ENCODE peak calls at places on chromosomes 4 and X, in eight cellular contexts. E, N, F, X, D, W, L and V are unnamed samples.

GRCh38 chr4:108172231-108172779 is 3.6 kb upstream of the LEF1 start:
- DNase-seq in W (no peak), F (no peak), L (peak), D (peak), E (no peak), X (no peak), N (peak), V (peak)

GRCh38 chrX:120795301-120795700 is 80.4 kb downstream of the CT47B1 start:
- DNase-seq in L (no peak), E (no peak), D (no peak), W (no peak), X (no peak), N (no peak), F (no peak), V (no peak)

GRCh38 chr4:79042079-79042674 is 102.9 kb upstream of the PAQR3 start:
- DNase-seq in F (peak), L (no peak), N (peak), D (no peak), X (peak), E (no peak), W (no peak), V (no peak)

GRCh38 chrX:129908636-129909035 is 2.7 kb downstream of the UTP14A start:
- DNase-seq in E (no peak), D (no peak), F (peak), W (no peak), N (no peak), X (peak), L (no peak), V (no peak)

GRCh38 chr4:26220704-26221103 is 100.1 kb upstream of the RBPJ start:
- DNase-seq in F (no peak), D (no peak), N (no peak), W (no peak), E (no peak), X (no peak), L (no peak), V (no peak)

GRCh38 chr4:178027796-178028195 is 585.6 kb upstream of the AGA start:
- DNase-seq in F (no peak), N (no peak), L (no peak), X (no peak), E (no peak), W (no peak), D (no peak), V (no peak)

GRCh38 chr4:95409127-95409526 is 139.6 kb downstream of the UNC5C start:
- DNase-seq in L (no peak), X (peak), F (no peak), D (no peak), N (no peak), E (no peak), W (no peak), V (no peak)

GRCh38 chr4:149140841-149141240 is 674.8 kb downstream of the IQCM start:
- DNase-seq in X (no peak), D (no peak), E (no peak), F (no peak), N (no peak), W (no peak), L (no peak), V (no peak)

GRCh38 chrX:14673764-14674163 is 144.4 kb downstream of the GLRA2 start:
- DNase-seq in W (no peak), N (no peak), D (no peak), X (peak), E (no peak), F (peak), L (no peak), V (peak)

GRCh38 chr4:172543249-172543648 is 625.4 kb upstream of the GALNT7 start:
- DNase-seq in D (no peak), X (no peak), N (no peak), W (no peak), F (no peak), L (peak), E (no peak), V (no peak)

GRCh38 chr4:40205259-40206198 is 8.7 kb downstream of the RHOH start:
- DNase-seq in D (no peak), W (no peak), N (no peak), F (no peak), X (no peak), E (no peak), L (no peak), V (no peak)

GRCh38 chr4:102578819-102579218 is 77.7 kb downstream of the NFKB1 start:
- DNase-seq in D (no peak), E (no peak), L (peak), W (no peak), F (no peak), X (no peak), N (no peak), V (no peak)

GRCh38 chr4:102557636-102558035 is 56.5 kb downstream of the NFKB1 start:
- DNase-seq in F (no peak), X (no peak), D (no peak), L (no peak), E (no peak), N (no peak), W (no peak), V (no peak)

GRCh38 chrX:18899796-18900380 is 84.0 kb downstream of the PHKA2 start:
- DNase-seq in W (no peak), E (no peak), L (peak), X (no peak), D (no peak), N (no peak), F (no peak), V (no peak)

GRCh38 chrX:6151971-6152370 is 76.7 kb downstream of the NLGN4X start:
- DNase-seq in F (no peak), N (no peak), X (no peak), W (no peak), E (no peak), D (no peak), L (no peak), V (no peak)

GRCh38 chr4:118994030-118994429 is 105.4 kb downstream of the SYNPO2 start:
- DNase-seq in D (no peak), N (no peak), W (peak), E (no peak), F (no peak), L (no peak), X (no peak), V (no peak)

GRCh38 chr4:40349561-40350198 is 14.5 kb downstream of the CHRNA9 start:
- DNase-seq in N (no peak), X (no peak), E (no peak), D (no peak), L (no peak), W (no peak), F (no peak), V (no peak)

GRCh38 chr4:120692964-120693363 is 229.6 kb downstream of the PRDM5 start:
- DNase-seq in F (peak), X (peak), W (no peak), N (no peak), L (no peak), D (no peak), E (no peak), V (no peak)

GRCh38 chrX:72245461-72246089 is 6.7 kb upstream of the ERCC6L start:
- DNase-seq in F (peak), X (peak), N (peak), L (peak), E (no peak), D (no peak), W (peak), V (no peak)

GRCh38 chrX:23699636-23700194 is 32.4 kb downstream of the PRDX4 start:
- DNase-seq in E (no peak), N (peak), L (peak), W (no peak), D (no peak), F (no peak), X (no peak), V (peak)

GRCh38 chr4:47386592-47387235 is 76.8 kb downstream of the COMMD8 start:
- DNase-seq in F (no peak), L (no peak), X (no peak), W (no peak), E (no peak), N (no peak), D (no peak), V (no peak)

GRCh38 chr4:3598695-3599227 is 66.5 kb upstream of the LRPAP1 start:
- DNase-seq in F (no peak), E (peak), W (no peak), N (no peak), X (no peak), L (no peak), D (no peak), V (no peak)

GRCh38 chrX:150486011-150486410 is 82.4 kb upstream of the MTM1 start:
- DNase-seq in E (no peak), F (peak), X (peak), W (peak), N (peak), D (no peak), L (peak), V (no peak)

GRCh38 chrX:133813991-133814390 is 171.4 kb downstream of the GPC3 start:
- DNase-seq in D (no peak), E (no peak), F (no peak), N (no peak), L (no peak), W (no peak), X (no peak), V (no peak)

GRCh38 chrX:28997716-28998115 is 410.5 kb downstream of the IL1RAPL1 start:
- DNase-seq in D (no peak), E (no peak), X (no peak), L (no peak), W (no peak), N (peak), F (no peak), V (no peak)

GRCh38 chr4:153759407-153760226 is at the start of gene RNF175:
- DNase-seq in W (no peak), E (no peak), L (peak), F (no peak), D (peak), X (no peak), N (no peak), V (no peak)

GRCh38 chrX:19350831-19351447 is 7.2 kb downstream of the PDHA1 start:
- DNase-seq in L (no peak), W (no peak), E (no peak), X (no peak), F (no peak), N (no peak), D (no peak), V (no peak)

GRCh38 chrX:110338850-110339373 is 19.7 kb upstream of the RTL9 start:
- DNase-seq in F (no peak), X (peak), N (no peak), E (no peak), L (no peak), W (peak), D (no peak), V (no peak)

GRCh38 chr4:101706535-101707057 is 83.9 kb upstream of the BANK1 start:
- DNase-seq in F (no peak), W (no peak), L (no peak), N (no peak), D (no peak), E (no peak), X (no peak), V (no peak)

GRCh38 chr4:16583764-16584163 is 314.7 kb downstream of the LDB2 start:
- DNase-seq in W (no peak), F (no peak), L (no peak), N (no peak), E (no peak), D (no peak), X (no peak), V (no peak)

GRCh38 chr4:107037188-107037587 is 1.1 kb upstream of the DKK2 start:
- DNase-seq in F (no peak), N (no peak), E (peak), W (no peak), D (peak), L (peak), X (no peak), V (no peak)

DNA sequence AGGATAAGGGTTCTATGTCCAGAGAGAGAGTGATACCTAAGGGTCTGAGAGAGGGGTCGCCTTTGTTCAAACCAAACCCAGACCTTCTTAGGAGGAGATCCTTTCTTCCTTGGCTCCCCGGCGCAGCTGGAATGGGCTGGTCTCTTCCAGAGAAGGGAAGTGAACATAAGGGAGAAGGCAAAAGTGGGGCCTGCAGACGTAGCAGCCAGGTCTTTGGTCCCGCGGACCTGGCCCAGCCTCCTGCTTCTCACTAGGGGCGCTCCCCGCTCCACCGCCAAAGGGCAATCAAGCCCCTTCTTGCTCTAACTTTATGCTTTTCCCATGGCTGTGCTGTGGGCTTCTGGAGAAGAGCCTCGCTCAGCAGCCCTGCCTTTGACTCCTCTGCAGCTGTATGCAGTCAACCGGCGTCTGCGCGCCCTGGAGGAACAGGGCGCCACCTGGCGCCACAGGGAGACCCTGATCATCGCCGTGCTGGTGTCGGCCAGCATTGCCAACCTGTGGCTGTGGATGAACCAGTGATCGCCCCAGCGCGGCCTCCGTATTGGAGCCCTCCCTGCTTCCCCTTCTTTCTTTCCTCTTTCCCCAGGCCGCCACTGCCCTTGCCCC is 6.5 kb downstream of the FATE1 start:
- DNase-seq in E (peak), W (peak), D (no peak), F (peak), L (peak), X (no peak), N (peak), V (no peak)
- TF ChIP-seq CTCF in E (no peak), W (no peak), D (peak), F (peak), L (peak), X (peak), N (peak), V (no peak)

GRCh38 chr4:12172198-12172970 is 743.7 kb upstream of the HS3ST1 start:
- DNase-seq in X (no peak), L (no peak), E (no peak), N (no peak), F (no peak), D (no peak), W (no peak), V (no peak)
- TF ChIP-seq CTCF in X (no peak), L (no peak), E (no peak), N (no peak), F (no peak), D (no peak), W (no peak), V (no peak)

DNA sequence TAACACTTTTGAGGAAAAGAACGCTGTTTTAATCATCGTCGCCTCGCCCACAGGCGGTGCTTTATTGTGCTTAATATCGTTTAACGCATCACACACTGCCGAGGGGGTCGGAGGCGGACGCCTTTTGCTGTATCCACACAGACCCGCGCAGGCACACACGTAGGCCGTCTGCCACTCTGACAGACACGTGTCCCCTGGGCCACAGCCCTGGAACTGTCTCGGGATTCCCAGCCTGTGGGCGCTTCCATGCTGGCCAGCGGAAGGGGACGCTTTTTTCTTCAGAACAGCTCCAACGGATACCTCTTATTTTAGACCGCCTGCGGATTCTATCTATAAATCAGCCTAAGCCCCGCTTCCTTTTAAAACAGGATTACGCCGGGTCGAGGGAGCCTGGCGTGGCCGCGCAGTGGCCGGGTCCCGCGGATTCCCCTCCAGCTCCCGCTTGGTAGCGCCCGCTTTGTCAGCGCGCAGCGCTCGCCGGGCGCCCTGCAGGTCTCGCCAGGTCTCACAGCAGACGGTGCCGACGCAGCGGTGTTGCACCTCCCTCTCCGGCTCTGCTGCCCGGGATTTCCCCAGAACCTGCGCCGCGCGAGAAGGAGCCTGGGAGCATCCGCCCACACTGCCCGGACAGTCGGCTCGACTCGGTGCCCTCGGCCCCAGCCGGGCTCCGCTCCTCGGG is at the start of gene NOCT:
- DNase-seq in D (peak), L (peak), N (peak), E (peak), F (peak), X (peak), W (peak), V (peak)
- TF ChIP-seq CTCF in D (no peak), L (no peak), N (peak), E (peak), F (no peak), X (no peak), W (no peak), V (no peak)

GRCh38 chr4:89438102-89438831 is 130.7 kb upstream of the GPRIN3 start:
- DNase-seq in N (peak), W (peak), E (no peak), L (peak), F (peak), D (no peak), X (peak), V (peak)
- TF ChIP-seq CTCF in N (peak), W (peak), E (peak), L (peak), F (peak), D (peak), X (peak), V (no peak)

GRCh38 chr4:74344031-74344430 is 20.9 kb upstream of the EREG start:
- DNase-seq in D (no peak), N (no peak), X (no peak), E (no peak), F (no peak), L (no peak), W (no peak), V (no peak)
- TF ChIP-seq CTCF in D (no peak), N (no peak), X (no peak), E (no peak), F (no peak), L (no peak), W (no peak), V (no peak)

DNA sequence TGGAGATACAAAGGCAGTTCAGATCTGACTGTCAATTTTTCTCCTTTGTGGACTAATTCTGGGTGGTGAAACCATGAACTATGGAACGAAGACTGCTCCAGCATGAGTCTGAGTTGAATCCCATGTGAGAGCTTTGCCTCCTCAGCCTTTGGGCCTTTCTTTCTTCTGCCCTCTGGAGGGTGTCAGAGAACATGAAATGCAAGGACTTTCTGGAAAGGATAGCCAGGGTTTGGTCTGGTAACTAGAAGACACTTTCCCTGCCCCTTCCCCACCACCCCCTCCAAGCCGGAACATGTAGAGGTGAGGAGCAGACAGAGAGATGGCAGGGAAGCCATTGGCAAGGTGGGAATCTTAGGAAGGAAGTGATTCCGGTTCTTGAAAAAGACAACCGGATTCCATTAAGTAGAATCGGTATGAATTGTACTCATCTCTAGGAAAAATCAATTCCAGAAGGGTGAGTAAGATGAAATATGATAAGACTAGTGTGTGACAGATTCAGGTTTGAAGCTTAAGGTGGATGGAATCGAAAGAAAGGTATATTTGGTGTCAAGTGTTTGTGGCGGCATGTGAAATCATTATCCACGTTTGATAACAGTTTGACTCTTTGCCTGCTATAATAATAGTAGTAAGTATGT is 19.0 kb downstream of the FHL1 start:
- DNase-seq in X (no peak), W (no peak), F (no peak), L (no peak), D (no peak), N (peak), E (no peak), V (no peak)
- TF ChIP-seq CTCF in X (peak), W (no peak), F (peak), L (peak), D (no peak), N (peak), E (peak), V (no peak)

GRCh38 chrX:53249387-53250042 is 24.5 kb upstream of the KDM5C start:
- DNase-seq in W (no peak), E (no peak), X (no peak), L (no peak), N (no peak), F (no peak), D (no peak), V (no peak)
- TF ChIP-seq CTCF in W (no peak), E (no peak), X (no peak), L (no peak), N (no peak), F (no peak), D (no peak), V (no peak)

DNA sequence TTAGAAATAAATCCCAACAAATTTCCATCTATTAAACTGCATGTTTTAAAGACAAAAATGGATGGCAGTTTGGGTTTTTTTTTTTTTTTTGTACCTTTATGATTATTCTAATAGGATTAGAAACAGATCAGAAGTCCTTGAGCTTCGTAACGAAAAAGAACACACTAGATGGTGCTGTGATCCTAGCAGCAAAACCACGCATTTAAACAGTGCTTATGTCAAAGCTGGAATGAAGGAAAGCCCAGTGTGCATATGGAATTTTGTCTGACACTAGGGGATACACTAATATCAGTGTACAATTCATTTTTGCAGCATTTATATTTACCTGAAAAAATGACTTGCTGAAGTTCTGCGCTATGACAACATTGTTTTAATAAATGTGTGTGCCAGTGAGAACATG is 229.1 kb downstream of the VEGFC start:
- DNase-seq in W (no peak), F (no peak), X (no peak), E (no peak), N (no peak), D (no peak), L (no peak), V (no peak)
- TF ChIP-seq CTCF in W (no peak), F (peak), X (peak), E (no peak), N (peak), D (no peak), L (no peak), V (no peak)

DNA sequence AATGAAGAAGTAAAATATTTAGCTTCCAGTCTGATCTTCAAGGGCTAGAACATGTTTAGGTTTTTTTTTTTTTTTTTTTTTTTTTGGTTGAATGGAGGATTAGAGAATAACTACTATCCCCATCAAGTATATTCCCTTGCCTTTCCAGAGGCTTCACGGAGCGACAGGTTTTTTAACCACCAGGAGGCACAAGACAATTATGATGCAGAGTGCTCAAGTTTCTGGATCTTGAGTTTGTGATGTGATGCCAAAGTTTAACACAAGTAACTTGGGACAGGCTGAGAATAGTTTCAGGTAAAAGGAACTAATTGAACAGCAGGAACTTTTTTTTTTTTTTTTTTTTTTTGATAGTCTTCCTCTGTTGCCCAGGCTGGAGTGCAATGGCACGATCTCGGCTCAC is 30.3 kb downstream of the CCNI start:
- DNase-seq in W (no peak), F (no peak), X (no peak), N (no peak), D (no peak), L (no peak), E (no peak), V (no peak)
- TF ChIP-seq CTCF in W (no peak), F (peak), X (peak), N (peak), D (no peak), L (peak), E (no peak), V (no peak)